ENCODE peak calls at places on chromosomes 6 and 20, in four cellular contexts. K is A549, N is stomach, Z is endodermal cell. C is an unnamed sample.

GRCh38 chr6:74087898-74088297 is 391.9 kb downstream of the CD109 start:
- DNase-seq in K (no peak), N (no peak), Z (no peak), C (peak; percentile 50)

GRCh38 chr6:154488276-154488627 is 22.2 kb downstream of the CNKSR3 start:
- DNase-seq in K (no peak), N (no peak), Z (no peak), C (no peak)

GRCh38 chr20:10848810-10849370 is 175.1 kb upstream of the JAG1 start:
- DNase-seq in Z (no peak), N (no peak), K (peak; percentile 64), C (peak; percentile 95)

GRCh38 chr20:48823476-48823875 is 4.3 kb downstream of the PREX1 start:
- DNase-seq in Z (no peak), K (no peak), N (no peak), C (no peak)

GRCh38 chr20:25540273-25540672 is 45.1 kb downstream of the NINL start:
- DNase-seq in K (no peak), N (no peak), Z (peak; percentile 75), C (peak; percentile 39)

GRCh38 chr6:68559716-68560115 is 75.4 kb upstream of the ADGRB3 start:
- DNase-seq in K (no peak), Z (peak; percentile 44), N (no peak), C (peak; percentile 64)

GRCh38 chr6:11043552-11043960 is 549 bp downstream of the ELOVL2 start:
- DNase-seq in N (no peak), K (peak; percentile 16), Z (peak; percentile 71), C (no peak)

GRCh38 chr6:24899647-24900325 is 36.0 kb downstream of the RIPOR2 start:
- DNase-seq in K (no peak), Z (no peak), N (no peak), C (no peak)

GRCh38 chr6:170178561-170179477 is 112.1 kb downstream of the DLL1 start:
- DNase-seq in N (peak; percentile 93), K (no peak), Z (peak; percentile 41), C (peak; percentile 93)

GRCh38 chr20:25318471-25319240 is 70.8 kb downstream of the PYGB start:
- DNase-seq in Z (no peak), K (no peak), N (peak; percentile 27), C (no peak)

GRCh38 chr6:163170294-163170883 is 244.1 kb upstream of the QKI start:
- DNase-seq in Z (peak; percentile 78), K (peak; percentile 27), N (no peak), C (peak; percentile 33)

GRCh38 chr6:21360353-21360752 is 233.2 kb upstream of the SOX4 start:
- DNase-seq in Z (peak; percentile 85), K (no peak), N (peak; percentile 33), C (peak; percentile 41)

GRCh38 chr20:46977909-46978588 is 83.4 kb downstream of the EYA2 start:
- DNase-seq in Z (no peak), K (no peak), N (no peak), C (no peak)

GRCh38 chr6:39048481-39049399 is at the start of gene GLP1R:
- DNase-seq in N (no peak), K (no peak), Z (peak; percentile 79), C (no peak)

GRCh38 chr20:2745060-2745910 is 52.7 kb downstream of the EBF4 start:
- DNase-seq in Z (peak; percentile 75), N (no peak), K (no peak), C (no peak)

GRCh38 chr20:35497780-35498189 is 31.7 kb downstream of the C20orf173 start:
- DNase-seq in Z (no peak), K (no peak), N (no peak), C (no peak)

GRCh38 chr6:110938176-110938575 is 20.3 kb upstream of the GTF3C6 start:
- DNase-seq in N (no peak), Z (no peak), K (no peak), C (peak; percentile 14)

GRCh38 chr20:20743511-20744169 is 31.2 kb upstream of the RALGAPA2 start:
- DNase-seq in N (peak; percentile 57), Z (peak; percentile 75), K (no peak), C (no peak)

GRCh38 chr6:121499666-121500065 is 64.2 kb downstream of the GJA1 start:
- DNase-seq in K (no peak), Z (no peak), N (no peak), C (no peak)

GRCh38 chr6:133388731-133389130 is 147.6 kb downstream of the EYA4 start:
- DNase-seq in K (no peak), Z (no peak), N (no peak), C (no peak)

GRCh38 chr20:20005381-20005780 is 11.8 kb upstream of the NAA20 start:
- DNase-seq in N (no peak), K (no peak), Z (no peak), C (no peak)

GRCh38 chr20:41143354-41143753 is 6.0 kb downstream of the PLCG1 start:
- DNase-seq in K (no peak), N (no peak), Z (no peak), C (no peak)

GRCh38 chr20:57384486-57384885 is 6.7 kb upstream of the RBM38 start:
- DNase-seq in Z (no peak), K (no peak), N (no peak), C (no peak)

GRCh38 chr20:35269055-35269781 is 8.7 kb downstream of the MMP24OS start:
- DNase-seq in Z (peak; percentile 96), N (peak; percentile 69), K (peak; percentile 76), C (peak; percentile 67)

GRCh38 chr20:38825901-38826625 is 20.6 kb downstream of the PPP1R16B start:
- DNase-seq in Z (peak; percentile 68), N (no peak), K (peak; percentile 12), C (peak; percentile 80)

GRCh38 chr6:166903500-166903899 is 52.9 kb downstream of the RNASET2 start:
- DNase-seq in N (no peak), Z (peak; percentile 63), K (no peak), C (no peak)

GRCh38 chr20:44134897-44135810 is 51.8 kb downstream of the JPH2 start:
- DNase-seq in N (no peak), Z (no peak), K (no peak), C (no peak)

GRCh38 chr20:9478801-9479200 is 35.6 kb upstream of the LAMP5 start:
- DNase-seq in K (no peak), Z (no peak), N (no peak), C (no peak)

GRCh38 chr20:53852691-53853450 is 217.5 kb downstream of the BCAS1 start:
- DNase-seq in Z (no peak), N (no peak), K (no peak), C (no peak)

GRCh38 chr6:75566137-75566767 is 35.4 kb upstream of the SENP6 start:
- DNase-seq in Z (no peak), N (no peak), K (no peak), C (no peak)

GRCh38 chr6:10522929-10523573 is 1.9 kb downstream of the GCNT2 start:
- DNase-seq in N (peak; percentile 57), Z (peak; percentile 80), K (no peak), C (no peak)

GRCh38 chr20:14497004-14497403 is 159.6 kb upstream of the FLRT3 start:
- DNase-seq in K (no peak), Z (no peak), N (no peak), C (peak; percentile 22)

GRCh38 chr6:13044390-13044789 is 283.9 kb downstream of the TBC1D7 start:
- DNase-seq in Z (peak; percentile 75), N (no peak), K (peak; percentile 2), C (no peak)

GRCh38 chr20:37247547-37247946 is 14.1 kb downstream of the GHRH start:
- DNase-seq in N (no peak), K (no peak), Z (no peak), C (no peak)

GRCh38 chr20:13432126-13432525 is 206.6 kb downstream of the TASP1 start:
- DNase-seq in N (no peak), K (no peak), Z (no peak), C (no peak)

GRCh38 chr20:33164763-33165095 is 3.2 kb upstream of the BPIFA2 start:
- DNase-seq in Z (no peak), N (no peak), K (no peak), C (no peak)

GRCh38 chr6:11042750-11043551 is 1.2 kb downstream of the ELOVL2 start:
- DNase-seq in Z (no peak), N (no peak), K (no peak), C (no peak)

GRCh38 chr6:158815379-158815724 is 3.8 kb downstream of the EZR start:
- DNase-seq in K (no peak), N (peak; percentile 24), Z (peak; percentile 43), C (no peak)
- H3K4me3 ChIP-seq in K (peak overlapping the region; percentile 90), N (peak overlapping the region; percentile 71), Z (peak overlapping the region; percentile 98), C (peak overlapping the region; percentile 77)

GRCh38 chr20:64104667-64105451 is 2.5 kb downstream of the NPBWR2 start:
- DNase-seq in N (no peak), Z (peak; percentile 28), K (no peak), C (no peak)

GRCh38 chr20:64100946-64101688 is 6.2 kb downstream of the NPBWR2 start:
- DNase-seq in K (no peak), N (no peak), Z (no peak), C (no peak)

GRCh38 chr20:64103871-64104666 is 3.3 kb downstream of the NPBWR2 start:
- DNase-seq in N (no peak), K (no peak), Z (peak; percentile 71), C (no peak)

GRCh38 chr20:64101731-64102621 is 5.4 kb downstream of the NPBWR2 start:
- DNase-seq in N (peak; percentile 48), K (peak; percentile 79), Z (peak; percentile 92), C (peak; percentile 59)

DNA sequence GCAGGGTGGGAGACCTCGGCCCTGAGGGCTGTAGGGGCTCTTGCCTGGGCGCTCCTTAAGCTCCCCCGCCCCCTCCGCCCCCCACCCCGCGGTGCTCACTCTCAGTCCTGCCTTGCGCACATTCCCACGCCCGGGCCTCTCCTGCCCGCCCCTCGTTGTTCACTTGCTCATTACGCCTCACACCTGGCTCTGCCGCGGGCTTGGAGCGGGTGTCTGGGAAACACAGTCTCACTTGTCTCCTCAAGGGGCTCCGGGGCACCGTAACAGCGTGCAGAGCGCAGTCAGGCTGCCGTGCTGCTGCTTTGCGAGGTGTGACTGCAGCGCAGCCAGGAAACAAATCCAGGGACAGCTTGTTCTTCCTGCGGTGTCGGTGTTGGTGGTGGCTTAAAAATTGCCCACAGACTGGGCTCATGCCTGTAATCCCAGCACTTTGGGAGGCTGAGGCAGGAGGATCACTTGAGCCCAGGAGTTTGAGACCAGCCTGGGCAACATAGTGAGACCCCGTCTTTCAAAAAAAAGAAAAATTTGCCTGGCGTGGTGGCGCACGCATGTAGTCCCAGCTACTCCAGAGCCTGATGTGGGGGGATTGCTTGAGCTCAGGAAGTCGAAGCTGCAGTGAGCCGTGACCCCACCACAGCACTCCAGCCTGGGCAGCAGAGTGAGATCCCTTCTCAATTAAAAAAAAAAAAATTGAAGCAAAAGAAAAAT is 4.6 kb downstream of the NPBWR2 start:
- DNase-seq in N (no peak), Z (peak; percentile 84), K (no peak), C (no peak)
- H3K4me3 ChIP-seq in N (peak overlapping the region; percentile 54), Z (peak overlapping the region; percentile 77), K (peak overlapping the region; percentile 71), C (peak overlapping the region; percentile 64)

GRCh38 chr6:108608453-108609275 is 47.9 kb downstream of the FOXO3 start:
- DNase-seq in Z (no peak), N (no peak), K (no peak), C (peak; percentile 8)

GRCh38 chr6:108604156-108604555 is 43.4 kb downstream of the FOXO3 start:
- DNase-seq in Z (no peak), N (no peak), K (no peak), C (no peak)

GRCh38 chr6:108609276-108609769 is 48.6 kb downstream of the FOXO3 start:
- DNase-seq in Z (no peak), K (no peak), N (no peak), C (peak; percentile 81)

GRCh38 chr6:108610270-108610839 is 49.6 kb downstream of the FOXO3 start:
- DNase-seq in N (no peak), K (no peak), Z (no peak), C (no peak)

GRCh38 chr6:108606130-108606797 is 45.5 kb downstream of the FOXO3 start:
- DNase-seq in N (no peak), Z (no peak), K (no peak), C (no peak)
- H3K4me3 ChIP-seq in N (no peak overlapping the region), Z (no peak overlapping the region), K (no peak overlapping the region), C (no peak overlapping the region)

GRCh38 chr6:15837205-15837604 is 174.4 kb upstream of the DTNBP1 start:
- DNase-seq in N (no peak), K (no peak), Z (no peak), C (no peak)
- H3K4me3 ChIP-seq in N (no peak overlapping the region), K (no peak overlapping the region), Z (no peak overlapping the region), C (no peak overlapping the region)

C was measured in PC-3.